ENCODE peak calls at places on chromosomes 13 and 19, in four cellular contexts. L, N, A and T are unnamed samples.

GRCh38 chr19:31527443-31527842 is 178.2 kb upstream of the TSHZ3 start:
- DNase-seq in N (no peak), L (no peak), A (no peak), T (no peak)

GRCh38 chr19:45768644-45769053 is 403 bp downstream of the SIX5 start:
- DNase-seq in L (peak), A (peak), N (peak), T (no peak)

GRCh38 chr13:24995225-24995804 is 100.6 kb upstream of the PABPC3 start:
- DNase-seq in A (peak), L (peak), N (peak), T (peak)

GRCh38 chr13:34577051-34577450 is 365.0 kb upstream of the NBEA start:
- DNase-seq in N (no peak), A (no peak), L (no peak), T (no peak)

GRCh38 chr13:40232321-40232720 is 434.1 kb downstream of the FOXO1 start:
- DNase-seq in L (no peak), A (no peak), N (no peak), T (no peak)

GRCh38 chr19:48553676-48554384 is 1.9 kb downstream of the SULT2B1 start:
- DNase-seq in A (peak), L (peak), N (peak), T (peak)

GRCh38 chr19:36111200-36111539 is 227 bp downstream of the OVOL3 start:
- DNase-seq in A (no peak), L (no peak), N (no peak), T (no peak)

GRCh38 chr13:94209110-94209509 is 270.4 kb downstream of the DCT start:
- DNase-seq in N (no peak), L (no peak), A (no peak), T (no peak)

GRCh38 chr19:9061879-9062278 is 25.0 kb upstream of the OR1M1 start:
- DNase-seq in A (no peak), N (no peak), L (no peak), T (no peak)

GRCh38 chr19:6587998-6588507 is 2.9 kb downstream of the CD70 start:
- DNase-seq in A (no peak), N (no peak), L (no peak), T (no peak)

GRCh38 chr19:52735734-52736133 is 890 bp upstream of the ZNF611 start:
- DNase-seq in N (peak), A (no peak), L (peak), T (peak)

GRCh38 chr19:6414033-6414643 is 10.5 kb downstream of the KHSRP start:
- DNase-seq in L (no peak), N (no peak), A (no peak), T (no peak)

GRCh38 chr19:17104679-17105078 is 29.1 kb downstream of the MYO9B start:
- DNase-seq in N (no peak), A (no peak), L (no peak), T (no peak)
- H3K27ac ChIP-seq in N (no peak), A (peak), L (no peak), T (no peak)

GRCh38 chr19:47483800-47484690 is at the start of gene KPTN:
- DNase-seq in A (peak), L (peak), N (peak), T (peak)

GRCh38 chr19:47489072-47489914 is 5.3 kb upstream of the KPTN start:
- DNase-seq in L (no peak), A (no peak), N (no peak), T (no peak)

GRCh38 chr19:47487551-47488515 is 3.8 kb upstream of the KPTN start:
- DNase-seq in L (no peak), N (no peak), A (no peak), T (no peak)

GRCh38 chr19:47485210-47485609 is 1.2 kb upstream of the KPTN start:
- DNase-seq in N (no peak), A (no peak), L (no peak), T (no peak)

DNA sequence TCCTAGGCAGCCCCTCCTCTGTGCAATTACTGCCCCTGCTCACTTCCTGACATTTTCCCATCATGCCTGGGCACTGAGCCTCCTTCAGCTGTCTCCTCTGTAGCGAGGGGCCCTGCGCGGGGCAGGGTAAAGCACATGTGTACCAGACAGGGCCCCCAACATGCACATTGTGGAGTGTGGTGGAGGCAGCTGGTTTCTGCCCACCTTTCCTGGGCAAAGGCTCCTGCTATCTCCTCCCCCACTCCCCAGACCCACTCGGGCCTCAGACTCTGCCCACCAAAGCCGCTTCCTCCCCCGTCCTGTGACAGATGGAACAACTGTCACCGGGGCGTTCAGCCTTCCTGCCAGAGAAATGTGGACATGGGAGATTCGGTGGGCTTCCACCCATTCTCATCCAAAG is 2.9 kb upstream of the KPTN start:
- DNase-seq in L (no peak), A (no peak), N (no peak), T (no peak)
- TF ChIP-seq CTCF in L (no peak), A (no peak), N (no peak), T (no peak)

GRCh38 chr19:33388231-33388816 is 14.8 kb downstream of the CEBPG start:
- DNase-seq in A (no peak), L (no peak), N (no peak), T (no peak)
- H3K27ac ChIP-seq in A (peak), L (peak), N (no peak), T (no peak)

DNA sequence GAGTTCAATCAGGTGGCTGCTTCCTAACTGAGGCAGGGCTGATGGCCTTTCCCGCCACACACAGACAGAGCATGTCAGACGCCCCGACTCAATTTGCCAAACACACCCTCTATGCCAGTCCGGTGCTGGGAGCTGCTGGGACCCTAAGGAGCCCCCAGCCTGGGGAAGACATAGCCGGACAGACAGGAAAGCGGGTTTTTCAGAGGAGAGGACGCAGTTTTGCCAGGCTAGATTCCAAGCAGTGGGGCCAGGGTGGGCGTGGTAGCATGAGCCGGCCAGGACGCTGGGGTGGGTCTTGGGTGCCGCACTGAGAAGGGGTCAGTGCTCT is 19.8 kb downstream of the MAST3 start:
- DNase-seq in L (no peak), A (no peak), N (no peak), T (no peak)
- TF ChIP-seq CTCF in L (no peak), A (no peak), N (no peak), T (no peak)

GRCh38 chr19:1267441-1268391 is 1.4 kb upstream of the CIRBP start:
- DNase-seq in N (no peak), A (no peak), L (no peak), T (no peak)

GRCh38 chr19:1268392-1269064 is 604 bp upstream of the CIRBP start:
- DNase-seq in A (no peak), L (no peak), N (no peak), T (no peak)

GRCh38 chr19:1265611-1266115 is 3.5 kb upstream of the CIRBP start:
- DNase-seq in L (no peak), A (peak), N (no peak), T (peak)

GRCh38 chr19:1266116-1266817 is 2.9 kb upstream of the CIRBP start:
- DNase-seq in A (peak), L (peak), N (peak), T (peak)

GRCh38 chr19:1266818-1267440 is 2.2 kb upstream of the CIRBP start:
- DNase-seq in N (peak), A (no peak), L (peak), T (peak)
- H3K27ac ChIP-seq in N (peak), A (peak), L (peak), T (peak)

GRCh38 chr13:39186205-39186880 is 148.1 kb downstream of the NHLRC3 start:
- DNase-seq in L (no peak), A (no peak), N (peak), T (no peak)
- TF ChIP-seq CTCF in L (no peak), A (no peak), N (no peak), T (no peak)

DNA sequence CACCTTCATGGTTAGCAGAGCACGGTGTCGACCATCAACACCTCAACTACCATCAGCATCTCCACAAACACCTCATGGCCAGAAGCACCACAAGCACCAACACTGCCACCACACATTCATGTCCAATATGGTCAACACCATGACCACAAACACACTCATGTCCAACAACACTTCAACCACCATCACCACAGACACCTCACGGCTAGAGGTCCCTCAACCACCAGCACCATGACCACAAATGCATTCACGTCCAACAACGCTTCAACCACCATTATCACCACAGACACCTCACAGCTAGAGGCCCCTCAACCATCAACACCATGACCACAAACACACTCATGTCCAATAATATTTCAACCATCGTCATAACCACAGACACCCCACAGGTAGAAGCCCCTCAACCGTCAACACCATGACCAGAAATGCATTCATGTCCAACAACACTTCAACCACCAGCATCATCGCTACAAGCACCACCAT is 10.2 kb downstream of the TRAPPC5 start:
- DNase-seq in A (no peak), N (no peak), L (no peak), T (no peak)
- H3K27ac ChIP-seq in A (no peak), N (no peak), L (no peak), T (no peak)

DNA sequence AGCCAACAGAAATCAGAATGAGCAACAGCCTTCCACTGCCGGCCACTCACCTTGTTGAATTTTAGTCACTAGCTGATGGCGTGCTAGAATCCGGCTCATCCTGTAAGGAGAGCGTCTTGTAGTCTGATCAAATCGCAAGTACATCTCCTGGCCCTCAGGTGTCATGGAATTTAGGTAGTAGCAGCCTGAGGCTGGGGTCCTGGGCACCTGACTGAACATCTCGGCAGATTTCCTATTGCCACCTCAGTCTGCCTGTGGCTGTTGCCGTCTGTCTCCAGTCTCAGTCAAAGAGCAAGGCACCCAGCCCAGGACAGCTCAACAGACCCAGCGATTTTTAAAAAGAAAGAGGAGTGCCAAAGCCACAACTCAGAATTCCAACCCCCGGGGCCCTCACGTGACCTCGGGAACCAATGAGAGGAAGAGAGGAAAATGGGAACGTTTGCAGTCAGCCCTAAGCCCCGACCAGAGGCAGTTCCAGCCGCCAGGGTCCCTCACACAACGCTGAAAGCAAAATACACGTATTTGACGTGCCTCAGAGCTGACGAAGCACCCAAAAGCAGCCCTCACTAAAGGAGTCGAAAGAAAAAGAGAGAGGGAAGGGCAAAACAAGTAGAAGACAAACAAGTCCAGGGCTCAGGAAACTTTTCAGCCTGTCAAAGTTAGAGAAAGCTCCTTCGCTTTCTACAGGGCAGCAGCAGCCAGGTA is at the start of gene STARD13:
- DNase-seq in L (peak), A (peak), N (peak), T (peak)
- TF ChIP-seq CTCF in L (peak), A (peak), N (peak), T (peak)